ENCODE peak calls at places on chromosomes 4 and X, in four cellular contexts. W, P, X and N are unnamed samples.

GRCh38 chr4:156962551-156962974 is 9.0 kb downstream of the PDGFC start:
- DNase-seq in W (no peak), P (peak), X (no peak), N (no peak)

GRCh38 chr4:81738891-81739290 is 267.2 kb upstream of the RASGEF1B start:
- DNase-seq in W (no peak), P (no peak), X (no peak), N (no peak)

GRCh38 chr4:53816561-53816960 is 225.3 kb upstream of the LNX1 start:
- DNase-seq in W (no peak), P (no peak), X (no peak), N (no peak)

GRCh38 chr4:7233601-7234000 is 41.3 kb downstream of the SORCS2 start:
- DNase-seq in W (no peak), P (no peak), X (no peak), N (no peak)

GRCh38 chrX:20595928-20596550 is 329.3 kb upstream of the RPS6KA3 start:
- DNase-seq in W (no peak), P (no peak), X (no peak), N (no peak)

GRCh38 chr4:13701937-13702446 is 74.5 kb upstream of the BOD1L1 start:
- DNase-seq in W (peak), P (peak), X (no peak), N (peak)

GRCh38 chr4:73456177-73457022 is 20.4 kb downstream of the AFP start:
- DNase-seq in W (no peak), P (no peak), X (no peak), N (no peak)

GRCh38 chr4:30769093-30769492 is 48.9 kb downstream of the PCDH7 start:
- DNase-seq in W (no peak), P (no peak), X (no peak), N (no peak)

GRCh38 chr4:6530964-6531363 is 44.0 kb upstream of the MAN2B2 start:
- DNase-seq in W (no peak), P (no peak), X (no peak), N (no peak)

GRCh38 chr4:17613761-17614415 is 553 bp upstream of the MED28 start:
- DNase-seq in W (no peak), P (peak), X (no peak), N (peak)

GRCh38 chrX:49273181-49273727 is 3.7 kb downstream of the PPP1R3F start:
- DNase-seq in W (no peak), P (no peak), X (no peak), N (no peak)

GRCh38 chr4:186778134-186778533 is 54.5 kb upstream of the FAT1 start:
- DNase-seq in W (no peak), P (no peak), X (no peak), N (no peak)

GRCh38 chr4:152554742-152555141 is 18.9 kb upstream of the FBXW7 start:
- DNase-seq in W (no peak), P (no peak), X (no peak), N (no peak)

GRCh38 chrX:22060451-22060940 is 28.4 kb downstream of the PHEX start:
- DNase-seq in W (no peak), P (no peak), X (no peak), N (no peak)

GRCh38 chrX:19581786-19582185 is 66.5 kb upstream of the MAP3K15 start:
- DNase-seq in W (no peak), P (no peak), X (no peak), N (no peak)

GRCh38 chr4:37825943-37826281 is 574 bp upstream of the PGM2 start:
- DNase-seq in W (no peak), P (no peak), X (no peak), N (peak)

GRCh38 chr4:54274786-54275503 is 45.9 kb downstream of the PDGFRA start:
- DNase-seq in W (no peak), P (no peak), X (no peak), N (no peak)

GRCh38 chr4:153249199-153250154 is 45.2 kb downstream of the TRIM2 start:
- DNase-seq in W (peak), P (peak), X (peak), N (no peak)

GRCh38 chrX:47878198-47878597 is 41.5 kb downstream of the ZNF81 start:
- DNase-seq in W (no peak), P (no peak), X (no peak), N (no peak)

GRCh38 chr4:140252742-140253555 is 99.0 kb upstream of the MAML3 start:
- DNase-seq in W (peak), P (no peak), X (peak), N (no peak)

GRCh38 chr4:100696531-100696930 is 178.7 kb upstream of the EMCN start:
- DNase-seq in W (no peak), P (no peak), X (no peak), N (no peak)

GRCh38 chr4:65798498-65799127 is 128.3 kb upstream of the EPHA5 start:
- DNase-seq in W (no peak), P (no peak), X (no peak), N (no peak)

GRCh38 chr4:174154455-174154854 is 129.0 kb downstream of the FBXO8 start:
- DNase-seq in W (no peak), P (no peak), X (no peak), N (no peak)

GRCh38 chrX:67654301-67654700 is 110.5 kb downstream of the AR start:
- DNase-seq in W (no peak), P (no peak), X (no peak), N (no peak)

GRCh38 chrX:9878141-9878875 is 88.8 kb upstream of the CLDN34 start:
- DNase-seq in W (no peak), P (no peak), X (no peak), N (no peak)

GRCh38 chrX:17464196-17464595 is 89.2 kb downstream of the NHS start:
- DNase-seq in W (no peak), P (no peak), X (no peak), N (no peak)

GRCh38 chrX:109954333-109954732 is 48.6 kb upstream of the TMEM164 start:
- DNase-seq in W (no peak), P (no peak), X (no peak), N (no peak)

GRCh38 chr4:166972071-166972470 is 262.2 kb downstream of the SPOCK3 start:
- DNase-seq in W (no peak), P (no peak), X (no peak), N (peak)

GRCh38 chr4:31043382-31044062 is 323.4 kb downstream of the PCDH7 start:
- DNase-seq in W (no peak), P (no peak), X (no peak), N (no peak)

GRCh38 chr4:25177147-25177546 is 16.9 kb upstream of the SEPSECS start:
- DNase-seq in W (no peak), P (no peak), X (no peak), N (no peak)

GRCh38 chr4:98779021-98779420 is 120.6 kb upstream of the TSPAN5 start:
- DNase-seq in W (no peak), P (no peak), X (no peak), N (no peak)

GRCh38 chr4:108561086-108561485 is 59.3 kb upstream of the RPL34 start:
- DNase-seq in W (no peak), P (no peak), X (no peak), N (no peak)

GRCh38 chrX:39773923-39774803 is 323.6 kb downstream of the BCOR start:
- DNase-seq in W (no peak), P (no peak), X (no peak), N (no peak)

GRCh38 chrX:154490021-154490413 is 412 bp downstream of the SLC10A3 start:
- DNase-seq in W (no peak), P (no peak), X (no peak), N (no peak)

GRCh38 chrX:18290200-18290599 is 64.3 kb downstream of the SCML2 start:
- DNase-seq in W (no peak), P (no peak), X (no peak), N (no peak)

GRCh38 chr4:147110968-147111367 is 165.3 kb upstream of the TTC29 start:
- DNase-seq in W (no peak), P (no peak), X (no peak), N (no peak)

GRCh38 chr4:150355858-150356455 is 226.0 kb upstream of the MAB21L2 start:
- DNase-seq in W (no peak), P (peak), X (no peak), N (no peak)

GRCh38 chr4:158580064-158580463 is 58.4 kb downstream of the RXFP1 start:
- DNase-seq in W (no peak), P (no peak), X (no peak), N (no peak)

GRCh38 chr4:31995943-31996901 is 1276.1 kb downstream of the PCDH7 start:
- DNase-seq in W (no peak), P (no peak), X (peak), N (no peak)

GRCh38 chr4:182343435-182343834 is 100.2 kb downstream of the TENM3 start:
- DNase-seq in W (no peak), P (no peak), X (no peak), N (no peak)

GRCh38 chr4:182337366-182337765 is 94.2 kb downstream of the TENM3 start:
- DNase-seq in W (no peak), P (no peak), X (no peak), N (no peak)

GRCh38 chr4:182338059-182338458 is 94.9 kb downstream of the TENM3 start:
- DNase-seq in W (no peak), P (no peak), X (no peak), N (no peak)

GRCh38 chr4:182339246-182339645 is 96.0 kb downstream of the TENM3 start:
- DNase-seq in W (no peak), P (no peak), X (no peak), N (no peak)

DNA sequence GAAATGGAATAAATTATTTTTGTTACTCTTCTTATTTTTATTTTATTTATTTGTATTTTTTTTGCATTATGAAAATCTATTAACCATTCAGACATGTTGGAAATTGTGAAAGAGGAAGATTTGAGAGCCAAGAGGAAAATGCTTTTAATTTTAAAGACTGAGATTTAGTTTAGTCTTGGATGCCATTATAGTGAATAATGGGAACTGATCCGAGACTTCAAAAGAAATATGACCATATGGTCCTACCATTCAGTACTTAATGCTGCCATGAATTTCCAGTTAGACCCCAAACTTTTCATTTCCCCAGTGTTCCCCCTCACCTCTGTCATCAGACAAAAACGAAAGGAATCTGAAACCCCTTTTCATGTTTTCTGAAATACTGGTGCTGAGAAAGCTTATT is 95.5 kb downstream of the TENM3 start:
- DNase-seq in W (no peak), P (no peak), X (no peak), N (no peak)
- TF ChIP-seq TCF7L2 in W (no peak), P (no peak), X (no peak), N (no peak)

GRCh38 chrX:136425996-136426395 is 61.8 kb upstream of the BRS3 start:
- DNase-seq in W (no peak), P (no peak), X (no peak), N (no peak)

DNA sequence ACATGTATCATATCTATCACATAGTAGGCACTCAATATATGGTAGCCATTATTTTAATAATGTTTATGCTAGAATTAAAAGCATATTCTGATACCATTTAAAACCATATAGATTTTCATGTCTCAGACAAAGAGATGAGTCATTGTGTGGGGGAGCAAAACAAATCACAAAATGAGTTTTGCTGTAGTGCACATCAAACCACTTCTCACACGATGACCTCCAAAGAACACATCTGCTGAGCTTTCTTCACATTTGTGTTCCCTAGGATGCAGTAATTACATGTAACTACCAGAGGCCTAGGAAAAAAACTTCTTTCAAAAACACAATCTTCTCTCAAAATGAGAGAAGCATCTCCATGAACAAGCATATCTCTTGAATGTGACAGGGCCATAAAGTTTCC is 56.1 kb upstream of the BRS3 start:
- DNase-seq in W (no peak), P (no peak), X (no peak), N (no peak)
- TF ChIP-seq TCF7L2 in W (no peak), P (no peak), X (no peak), N (no peak)

GRCh38 chrX:645024-645376 is 14.4 kb downstream of the SHOX start:
- DNase-seq in W (no peak), P (no peak), X (no peak), N (no peak)
- TF ChIP-seq TCF7L2 in W (no peak), P (no peak), X (no peak), N (no peak)

GRCh38 chrX:94576367-94577004 is 902.5 kb downstream of the FAM133A start:
- DNase-seq in W (no peak), P (no peak), X (no peak), N (no peak)
- TF ChIP-seq TCF7L2 in W (no peak), P (no peak), X (no peak), N (no peak)

GRCh38 chrX:129139837-129140679 is 383.2 kb downstream of the SMARCA1 start:
- DNase-seq in W (no peak), P (peak), X (no peak), N (no peak)
- TF ChIP-seq TCF7L2 in W (no peak), P (no peak), X (no peak), N (no peak)

GRCh38 chrX:135437867-135438733 is 16.4 kb downstream of the SMIM10L2A start:
- DNase-seq in W (no peak), P (peak), X (peak), N (no peak)
- TF ChIP-seq TCF7L2 in W (no peak), P (no peak), X (no peak), N (no peak)